ENCODE peak calls at places on chromosomes 7 and 10, in ten cellular contexts. J is spleen; B is NCI-H774; U is activated T-cell treated with anti-CD3 and anti-CD28 coated beads for 48 hours; F is Panc1; I is mesenchymal stem cell; R is stimulated activated CD4-positive, alpha-beta T cell treated with anti-CD3 and anti-CD28 coated beads, Interleukin-15, amount 100 ng/mL, for 24 hours; Y is substantia nigra; G is cardiac fibroblast; S is CD4-positive, CD25-positive, alpha-beta regulatory T cell. Z is an unnamed sample.
A peak's percentile ranks its signal among the peaks of the same experiment; 100 is the strongest.

GRCh38 chr10:86203162-86203905 is 163.3 kb downstream of the GRID1 start:
- DNase-seq in J (peak; percentile 63), B (no peak), U (peak; percentile 6), F (no peak), I (no peak), R (peak; percentile 19), Y (no peak), G (peak; percentile 6), S (no peak), Z (peak; percentile 38)

GRCh38 chr7:12764355-12765000 is 77.0 kb downstream of the ARL4A start:
- DNase-seq in J (no peak), B (no peak), U (no peak), F (no peak), I (no peak), R (no peak), Y (no peak), G (peak; percentile 20), S (no peak), Z (no peak)

GRCh38 chr10:112461029-112461887 is 14.2 kb downstream of the VTI1A start:
- DNase-seq in J (no peak), B (no peak), U (peak; percentile 32), F (peak; percentile 86), I (peak; percentile 73), R (peak; percentile 55), Y (no peak), G (peak; percentile 54), S (no peak), Z (peak; percentile 80)

GRCh38 chr10:73247509-73248258 is 629 bp upstream of the DNAJC9 start:
- DNase-seq in J (no peak), B (no peak), U (no peak), F (no peak), I (peak; percentile 20), R (peak; percentile 13), Y (no peak), G (no peak), S (no peak), Z (no peak)

GRCh38 chr7:95547356-95547755 is 49.0 kb downstream of the PDK4 start:
- DNase-seq in J (no peak), B (no peak), U (no peak), F (no peak), I (no peak), R (no peak), Y (no peak), G (peak; percentile 25), S (no peak), Z (no peak)

GRCh38 chr7:69677054-69677847 is 79.0 kb downstream of the AUTS2 start:
- DNase-seq in J (no peak), B (no peak), U (no peak), F (peak; percentile 1), I (no peak), R (no peak), Y (no peak), G (no peak), S (no peak), Z (no peak)

GRCh38 chr7:105951597-105951996 is 11.5 kb upstream of the CDHR3 start:
- DNase-seq in J (no peak), B (no peak), U (no peak), F (no peak), I (no peak), R (no peak), Y (no peak), G (no peak), S (no peak), Z (no peak)

GRCh38 chr10:16931919-16932318 is 114.7 kb upstream of the RSU1 start:
- DNase-seq in J (no peak), B (no peak), U (no peak), F (no peak), I (no peak), R (no peak), Y (no peak), G (no peak), S (no peak), Z (no peak)

GRCh38 chr10:112379635-112380296 is 5.8 kb downstream of the ACSL5 start:
- DNase-seq in J (no peak), B (no peak), U (no peak), F (no peak), I (peak; percentile 49), R (no peak), Y (no peak), G (no peak), S (no peak), Z (no peak)

GRCh38 chr7:27245798-27246691 is 3.4 kb downstream of the EVX1 start:
- DNase-seq in J (no peak), B (no peak), U (no peak), F (no peak), I (no peak), R (no peak), Y (no peak), G (no peak), S (no peak), Z (peak; percentile 34)

GRCh38 chr10:18044976-18045720 is 93.4 kb downstream of the SLC39A12 start:
- DNase-seq in J (no peak), B (no peak), U (no peak), F (no peak), I (peak; percentile 68), R (no peak), Y (no peak), G (peak; percentile 23), S (no peak), Z (no peak)

GRCh38 chr10:119686465-119687191 is 35.4 kb downstream of the BAG3 start:
- DNase-seq in J (peak; percentile 94), B (peak; percentile 16), U (peak; percentile 83), F (no peak), I (peak; percentile 82), R (peak; percentile 91), Y (peak; percentile 47), G (peak; percentile 90), S (peak; percentile 79), Z (peak; percentile 86)

GRCh38 chr7:47228386-47229014 is 353.4 kb downstream of the TNS3 start:
- DNase-seq in J (no peak), B (no peak), U (no peak), F (no peak), I (no peak), R (no peak), Y (no peak), G (no peak), S (no peak), Z (no peak)

Z was measured in activated CD8-positive, alpha-beta T cell treated with anti-CD3 and anti-CD28 coated beads for 36 hours.